ENCODE peak calls at places on chromosome 12, in ten cellular contexts. V, Y, E, K, X, R, F, U, W and Q are unnamed samples.

GRCh38 chr12:45475594-45475993 is 253.9 kb upstream of the ARID2 start:
- DNase-seq in V (no peak), Y (no peak), E (no peak), K (no peak), X (no peak), R (no peak), F (no peak), U (no peak), W (no peak), Q (no peak)

GRCh38 chr12:25723921-25724491 is 170.9 kb upstream of the LMNTD1 start:
- DNase-seq in V (no peak), Y (no peak), E (no peak), K (no peak), X (no peak), R (no peak), F (no peak), U (no peak), W (no peak), Q (no peak)

GRCh38 chr12:4417471-4417870 is 28.1 kb downstream of the FGF6 start:
- DNase-seq in V (no peak), Y (no peak), E (no peak), K (no peak), X (no peak), R (no peak), F (no peak), U (no peak), W (no peak), Q (no peak)

GRCh38 chr12:83796527-83796926 is 1109.8 kb downstream of the TMTC2 start:
- DNase-seq in V (no peak), Y (no peak), E (no peak), K (no peak), X (no peak), R (no peak), F (no peak), U (no peak), W (no peak), Q (no peak)

GRCh38 chr12:116257213-116257612 is 20.3 kb downstream of the MED13L start:
- DNase-seq in V (no peak), Y (no peak), E (no peak), K (no peak), X (no peak), R (no peak), F (no peak), U (no peak), W (no peak), Q (no peak)

GRCh38 chr12:46456356-46457334 is 84.1 kb upstream of the SLC38A2 start:
- DNase-seq in V (no peak), Y (no peak), E (no peak), K (no peak), X (no peak), R (no peak), F (no peak), U (no peak), W (no peak), Q (no peak)

GRCh38 chr12:109443794-109444193 is 33.3 kb downstream of the KCTD10 start:
- DNase-seq in V (no peak), Y (no peak), E (no peak), K (no peak), X (no peak), R (no peak), F (no peak), U (no peak), W (no peak), Q (no peak)

GRCh38 chr12:106126441-106127288 is 12.1 kb downstream of the NUAK1 start:
- DNase-seq in V (no peak), Y (no peak), E (no peak), K (peak; percentile 90), X (no peak), R (no peak), F (peak; percentile 53), U (no peak), W (peak; percentile 35), Q (no peak)

GRCh38 chr12:3805058-3805457 is 52.1 kb upstream of the CRACR2A start:
- DNase-seq in V (no peak), Y (no peak), E (no peak), K (no peak), X (no peak), R (no peak), F (no peak), U (no peak), W (no peak), Q (no peak)

GRCh38 chr12:11718768-11719253 is 69.3 kb downstream of the ETV6 start:
- DNase-seq in V (no peak), Y (no peak), E (no peak), K (no peak), X (no peak), R (no peak), F (peak; percentile 74), U (no peak), W (peak; percentile 52), Q (no peak)

GRCh38 chr12:126114420-126114819 is 1049.2 kb downstream of the AACS start:
- DNase-seq in V (no peak), Y (no peak), E (no peak), K (no peak), X (no peak), R (no peak), F (no peak), U (no peak), W (no peak), Q (no peak)

GRCh38 chr12:60644076-60644475 is 1048.2 kb downstream of the SLC16A7 start:
- DNase-seq in V (no peak), Y (no peak), E (no peak), K (no peak), X (no peak), R (no peak), F (no peak), U (no peak), W (no peak), Q (no peak)

GRCh38 chr12:4293942-4294505 is 20.5 kb downstream of the CCND2 start:
- DNase-seq in V (no peak), Y (no peak), E (no peak), K (no peak), X (no peak), R (peak; percentile 61), F (no peak), U (no peak), W (no peak), Q (no peak)

GRCh38 chr12:6868211-6869048 is 1.1 kb downstream of the TPI1 start:
- DNase-seq in V (no peak), Y (no peak), E (no peak), K (no peak), X (no peak), R (peak; percentile 46), F (peak; percentile 28), U (no peak), W (peak; percentile 48), Q (no peak)

GRCh38 chr12:6539276-6540134 is 5.2 kb downstream of the GAPDH start:
- DNase-seq in V (no peak), Y (no peak), E (no peak), K (no peak), X (no peak), R (no peak), F (peak; percentile 65), U (peak; percentile 8), W (no peak), Q (no peak)

GRCh38 chr12:104411826-104412626 is 44.7 kb upstream of the CHST11 start:
- DNase-seq in V (no peak), Y (no peak), E (no peak), K (no peak), X (no peak), R (no peak), F (no peak), U (no peak), W (peak; percentile 26), Q (no peak)

GRCh38 chr12:113392988-113393579 is 10.6 kb downstream of the SDS start:
- DNase-seq in V (no peak), Y (no peak), E (no peak), K (no peak), X (no peak), R (no peak), F (no peak), U (no peak), W (peak; percentile 47), Q (no peak)

GRCh38 chr12:72365151-72365550 is 93.0 kb downstream of the TRHDE start:
- DNase-seq in V (no peak), Y (no peak), E (no peak), K (no peak), X (no peak), R (no peak), F (no peak), U (no peak), W (no peak), Q (no peak)